ENCODE peak calls at places on chromosomes 12 and 14, in ten cellular contexts. D is GM10248, A is neural crest cell, M is suprapubic skin, X is H9, W is Calu3, V is nephron progenitor cell, S is mesothelial cell of epicardium, R is RWPE1, Z is IMR-90. U is an unnamed sample.

GRCh38 chr12:11779286-11779685 is 129.8 kb downstream of the ETV6 start:
- DNase-seq in X (no peak), M (no peak), R (no peak), W (no peak), A (no peak), S (no peak), V (no peak), D (no peak), Z (peak), U (peak)

GRCh38 chr12:98498635-98499034 is 16.8 kb upstream of the TMPO start:
- DNase-seq in D (no peak), A (no peak), M (no peak), W (no peak), V (no peak), R (no peak), X (peak), S (no peak), Z (no peak), U (no peak)

GRCh38 chr12:25495336-25496097 is 57.6 kb downstream of the LMNTD1 start:
- DNase-seq in V (no peak), Z (peak), X (no peak), M (no peak), A (no peak), S (no peak), W (peak), R (peak), D (no peak), U (peak)

GRCh38 chr14:104894331-104895206 is 29.5 kb downstream of the CEP170B start:
- DNase-seq in M (peak), R (no peak), Z (no peak), A (no peak), X (no peak), W (no peak), D (no peak), V (no peak), S (no peak), U (no peak)

GRCh38 chr12:111438501-111438900 is 32.8 kb downstream of the SH2B3 start:
- DNase-seq in A (no peak), M (no peak), W (peak), S (peak), D (no peak), R (peak), Z (peak), X (no peak), V (no peak), U (peak)

GRCh38 chr12:25252946-25253345 is 2.2 kb upstream of the KRAS start:
- DNase-seq in V (no peak), Z (no peak), R (no peak), A (no peak), W (no peak), M (no peak), D (no peak), S (no peak), X (no peak), U (no peak)

GRCh38 chr12:39541471-39541870 is 78.1 kb downstream of the ABCD2 start:
- DNase-seq in V (no peak), D (no peak), R (no peak), S (no peak), W (no peak), M (no peak), Z (no peak), X (no peak), A (no peak), U (no peak)

GRCh38 chr12:9735601-9736000 is 2.7 kb upstream of the CLECL1 start:
- DNase-seq in M (no peak), A (no peak), V (no peak), D (no peak), W (no peak), R (no peak), X (no peak), S (no peak), Z (no peak), U (no peak)

GRCh38 chr14:21024668-21025373 is at the start of gene NDRG2:
- DNase-seq in V (peak), D (peak), A (peak), R (peak), W (peak), X (peak), S (peak), Z (no peak), M (peak), U (peak)

GRCh38 chr14:54348001-54348611 is 48.7 kb upstream of the CDKN3 start:
- DNase-seq in W (peak), A (peak), Z (peak), X (no peak), M (no peak), V (peak), R (peak), D (peak), S (no peak), U (peak)

GRCh38 chr14:50763386-50764007 is 67.5 kb downstream of the NIN start:
- DNase-seq in X (no peak), W (no peak), Z (peak), A (no peak), R (no peak), M (no peak), V (no peak), D (no peak), S (no peak), U (no peak)

GRCh38 chr14:37595809-37596595 is 573 bp downstream of the TTC6 start:
- DNase-seq in A (no peak), R (peak), V (peak), D (no peak), W (peak), X (peak), Z (peak), S (peak), M (no peak), U (no peak)

GRCh38 chr12:43094886-43095285 is 457.1 kb downstream of the ADAMTS20 start:
- DNase-seq in D (no peak), R (no peak), X (no peak), A (no peak), M (no peak), S (no peak), W (no peak), V (no peak), Z (peak), U (peak)

GRCh38 chr12:98373019-98373554 is 142.3 kb upstream of the TMPO start:
- DNase-seq in X (no peak), A (peak), V (peak), R (peak), W (peak), S (no peak), D (peak), M (no peak), Z (peak), U (peak)

GRCh38 chr12:83866477-83866876 is 1046.1 kb downstream of the SLC6A15 start:
- DNase-seq in X (no peak), V (no peak), D (no peak), R (no peak), Z (no peak), M (no peak), W (no peak), A (no peak), S (no peak), U (no peak)

GRCh38 chr12:12439636-12440035 is 82.8 kb downstream of the BORCS5 start:
- DNase-seq in M (no peak), V (no peak), W (peak), S (no peak), D (no peak), A (no peak), Z (peak), R (peak), X (no peak), U (peak)

GRCh38 chr12:45302621-45303020 is 86.7 kb downstream of the ANO6 start:
- DNase-seq in M (no peak), A (no peak), S (no peak), V (no peak), W (no peak), Z (peak), R (peak), D (no peak), X (no peak), U (no peak)
- TF ChIP-seq CTCF in M (no peak), A (no peak), S (no peak), V (no peak), W (no peak), Z (no peak), R (no peak), D (no peak), X (no peak), U (no peak)

GRCh38 chr12:121843236-121843982 is 15.2 kb downstream of the HPD start:
- DNase-seq in A (no peak), Z (no peak), W (no peak), V (no peak), D (no peak), S (no peak), X (no peak), M (no peak), R (no peak), U (no peak)

GRCh38 chr12:121839993-121840761 is 18.5 kb downstream of the HPD start:
- DNase-seq in Z (no peak), M (no peak), V (no peak), W (peak), R (no peak), X (peak), D (no peak), S (no peak), A (no peak), U (no peak)

GRCh38 chr12:121837680-121838079 is 21.0 kb downstream of the HPD start:
- DNase-seq in X (peak), S (no peak), Z (no peak), A (no peak), D (no peak), W (no peak), V (no peak), R (no peak), M (no peak), U (no peak)

GRCh38 chr12:121838096-121838495 is 20.6 kb downstream of the HPD start:
- DNase-seq in R (no peak), D (no peak), W (no peak), M (no peak), Z (no peak), A (no peak), X (peak), V (no peak), S (no peak), U (no peak)

DNA sequence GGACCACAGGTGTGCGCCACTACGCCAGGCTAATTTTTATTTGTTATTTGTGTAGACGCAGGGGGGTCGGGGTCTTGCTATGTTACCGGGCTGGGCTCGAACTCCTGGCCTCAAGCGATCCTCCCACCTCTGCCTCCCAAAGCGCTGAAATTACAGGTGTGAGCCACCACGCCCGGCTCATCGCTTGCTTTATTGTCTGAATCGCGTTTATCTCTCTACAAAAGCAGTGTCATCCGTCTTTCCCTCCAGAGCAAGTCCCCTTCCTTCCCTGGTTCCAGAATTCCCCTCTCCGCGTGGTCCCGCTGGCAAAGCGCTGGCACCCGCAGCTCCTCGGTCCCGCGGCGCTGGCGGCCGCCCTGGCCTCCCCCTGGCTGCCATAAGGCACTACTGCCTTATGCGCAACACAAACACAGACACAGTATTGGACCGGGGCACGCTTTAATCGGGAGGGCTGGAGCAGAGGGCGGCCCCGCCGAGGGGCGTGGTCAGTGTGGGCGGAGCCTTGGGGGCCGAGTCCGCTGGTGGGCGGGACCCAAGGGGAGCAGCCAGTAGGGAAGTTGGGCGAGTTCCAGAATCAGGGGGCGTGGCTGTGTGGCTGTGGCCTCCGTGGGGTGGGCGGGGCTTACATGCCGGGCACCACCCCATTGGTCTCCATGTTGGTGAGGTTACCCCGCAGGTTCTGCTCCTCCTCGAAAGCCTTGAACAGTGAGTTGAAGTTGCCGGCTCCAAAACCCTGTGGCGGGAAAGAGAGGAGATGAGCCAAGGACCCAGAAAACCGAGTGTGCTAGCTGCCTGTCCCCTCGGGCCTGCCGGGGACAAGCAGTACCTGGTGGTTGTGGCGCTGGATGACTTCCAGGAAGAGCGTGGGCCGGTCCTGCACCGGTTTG is 19.3 kb downstream of the HPD start:
- DNase-seq in A (peak), Z (peak), M (peak), V (peak), W (peak), X (peak), R (peak), S (peak), D (peak), U (peak)
- TF ChIP-seq CTCF in A (peak), Z (peak), M (peak), V (peak), W (no peak), X (peak), R (peak), S (no peak), D (no peak), U (peak)

GRCh38 chr12:57456145-57456700 is 1.1 kb downstream of the INHBE start:
- DNase-seq in D (peak), W (peak), Z (peak), S (no peak), M (no peak), X (peak), V (peak), A (peak), R (no peak), U (peak)
- TF ChIP-seq CTCF in D (peak), W (peak), Z (peak), S (peak), M (peak), X (peak), V (peak), A (peak), R (peak), U (peak)

GRCh38 chr14:49173765-49174373 is 412.3 kb downstream of the RPS29 start:
- DNase-seq in S (no peak), Z (peak), A (peak), M (no peak), X (peak), W (peak), D (peak), V (peak), R (peak), U (peak)
- TF ChIP-seq CTCF in S (no peak), Z (peak), A (peak), M (peak), X (peak), W (peak), D (peak), V (peak), R (peak), U (peak)

GRCh38 chr12:101884174-101884573 is 6.8 kb downstream of the DRAM1 start:
- DNase-seq in M (no peak), Z (no peak), R (no peak), A (no peak), X (no peak), V (no peak), S (no peak), D (no peak), W (no peak), U (no peak)

GRCh38 chr12:101876861-101877815 is at the start of gene DRAM1:
- DNase-seq in R (peak), W (peak), D (peak), A (peak), V (peak), M (peak), S (peak), Z (peak), X (peak), U (peak)

GRCh38 chr12:101877816-101878811 is 734 bp downstream of the DRAM1 start:
- DNase-seq in R (peak), A (peak), M (no peak), V (no peak), S (no peak), Z (no peak), D (peak), W (peak), X (peak), U (peak)

GRCh38 chr12:101880769-101881168 is 3.4 kb downstream of the DRAM1 start:
- DNase-seq in S (no peak), D (no peak), R (no peak), A (no peak), M (no peak), W (no peak), Z (no peak), X (no peak), V (no peak), U (no peak)

GRCh38 chr12:101881228-101881627 is 3.8 kb downstream of the DRAM1 start:
- DNase-seq in X (no peak), A (no peak), M (no peak), D (no peak), Z (no peak), W (no peak), R (no peak), V (no peak), S (no peak), U (no peak)
- TF ChIP-seq CTCF in X (no peak), A (no peak), M (no peak), D (no peak), Z (no peak), W (no peak), R (no peak), V (no peak), S (no peak), U (no peak)

GRCh38 chr14:81400202-81400678 is at the start of gene STON2:
- DNase-seq in X (no peak), R (peak), M (no peak), Z (no peak), A (no peak), D (no peak), S (no peak), V (no peak), W (peak), U (peak)

GRCh38 chr14:81401420-81402122 is 1.4 kb upstream of the STON2 start:
- DNase-seq in W (no peak), V (no peak), D (no peak), A (no peak), S (no peak), Z (peak), M (no peak), R (peak), X (no peak), U (no peak)

GRCh38 chr14:81398196-81398891 is 1.8 kb downstream of the STON2 start:
- DNase-seq in D (no peak), Z (no peak), R (no peak), M (no peak), V (no peak), S (no peak), A (no peak), X (no peak), W (no peak), U (no peak)

GRCh38 chr14:81402123-81402495 is 2.0 kb upstream of the STON2 start:
- DNase-seq in X (no peak), V (no peak), R (no peak), Z (no peak), A (no peak), W (no peak), M (no peak), S (no peak), D (no peak), U (no peak)

DNA sequence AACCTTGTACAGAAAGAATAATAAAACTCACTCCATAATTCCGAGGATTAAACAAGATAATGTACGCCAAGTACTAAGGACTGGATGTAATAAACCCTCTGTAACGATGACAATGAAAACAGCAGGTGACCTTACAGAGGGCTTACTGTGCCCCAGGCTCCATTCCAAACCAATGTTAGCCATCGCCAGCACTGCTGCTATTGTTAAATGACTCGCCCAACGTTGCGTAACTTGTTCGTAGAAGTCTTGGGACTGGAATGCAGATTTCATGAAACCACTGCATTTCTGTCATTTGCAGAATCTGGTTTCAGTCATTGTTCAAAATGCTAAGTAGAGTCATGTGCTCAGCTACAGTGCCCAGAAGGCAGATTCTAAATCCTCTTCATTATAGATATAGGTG is 728 bp upstream of the STON2 start:
- DNase-seq in D (no peak), R (peak), A (no peak), Z (peak), X (no peak), S (no peak), V (no peak), M (peak), W (peak), U (peak)
- TF ChIP-seq CTCF in D (no peak), R (no peak), A (no peak), Z (no peak), X (no peak), S (no peak), V (no peak), M (no peak), W (no peak), U (no peak)

DNA sequence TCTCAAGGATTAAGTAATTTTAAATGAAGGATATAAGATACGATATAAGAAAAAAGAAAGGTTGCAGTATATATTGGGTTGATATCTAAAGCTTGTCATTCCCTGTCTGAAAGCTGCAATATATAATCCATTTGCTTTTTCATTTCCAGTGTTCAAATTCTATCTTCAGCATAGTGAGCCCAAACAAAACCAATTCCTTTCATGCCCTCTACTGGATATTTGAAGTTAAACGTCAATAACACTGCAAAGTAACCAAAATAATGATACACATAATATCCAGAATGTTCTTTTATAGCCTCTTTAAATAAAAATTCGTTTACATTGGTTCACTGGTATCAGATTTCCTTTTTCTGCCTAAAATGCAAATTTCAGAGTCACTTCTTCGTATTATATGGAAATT is 64.5 kb upstream of the DAAM1 start:
- DNase-seq in W (no peak), Z (peak), S (no peak), M (no peak), D (no peak), R (peak), A (no peak), V (no peak), X (no peak), U (peak)
- TF ChIP-seq CTCF in W (no peak), Z (peak), S (peak), M (no peak), D (peak), R (peak), A (peak), V (peak), X (peak), U (peak)